ENCODE peak calls at places on chromosome 3, in four cellular contexts. One of them, this sample, is unnamed.

GRCh38 chr3:187072582-187072981 is 66.7 kb downstream of the RPL39L start:
- DNase-seq in NCI-H1105: no peak
- DNase-seq in astrocyte of the spinal cord: no peak
- DNase-seq in RKO: no peak
- DNase-seq in this sample: no peak

GRCh38 chr3:189041482-189042090 is 130.2 kb upstream of the TPRG1 start:
- DNase-seq in NCI-H1105: peak
- DNase-seq in RKO: peak
- DNase-seq in astrocyte of the spinal cord: peak
- DNase-seq in this sample: no peak

GRCh38 chr3:126618021-126618420 is 36.9 kb downstream of the TXNRD3 start:
- DNase-seq in RKO: no peak
- DNase-seq in NCI-H1105: no peak
- DNase-seq in astrocyte of the spinal cord: peak
- DNase-seq in this sample: no peak

GRCh38 chr3:196997311-196997710 is 28.7 kb upstream of the PIGZ start:
- DNase-seq in RKO: no peak
- DNase-seq in astrocyte of the spinal cord: no peak
- DNase-seq in NCI-H1105: no peak
- DNase-seq in this sample: peak

GRCh38 chr3:168782193-168782592 is 686.5 kb upstream of the GOLIM4 start:
- DNase-seq in NCI-H1105: no peak
- DNase-seq in RKO: no peak
- DNase-seq in astrocyte of the spinal cord: no peak
- DNase-seq in this sample: no peak

GRCh38 chr3:81496407-81497104 is 264.9 kb downstream of the GBE1 start:
- DNase-seq in NCI-H1105: no peak
- DNase-seq in astrocyte of the spinal cord: no peak
- DNase-seq in RKO: no peak
- DNase-seq in this sample: no peak

GRCh38 chr3:33717616-33717865 is 513 bp downstream of the CLASP2 start:
- DNase-seq in astrocyte of the spinal cord: peak
- DNase-seq in RKO: peak
- DNase-seq in NCI-H1105: no peak
- DNase-seq in this sample: peak

GRCh38 chr3:99720985-99721632 is 82.7 kb downstream of the COL8A1 start:
- DNase-seq in NCI-H1105: peak
- DNase-seq in astrocyte of the spinal cord: no peak
- DNase-seq in RKO: no peak
- DNase-seq in this sample: no peak

GRCh38 chr3:10565814-10566213 is 60.4 kb upstream of the ATP2B2 start:
- DNase-seq in astrocyte of the spinal cord: no peak
- DNase-seq in RKO: no peak
- DNase-seq in NCI-H1105: no peak
- DNase-seq in this sample: no peak